ENCODE peak calls at places on chromosome 20, in nine cellular contexts. One of them, this sample, is unnamed.

GRCh38 chr20:33719277-33719988 is 677 bp downstream of the PXMP4 start:
- DNase-seq in brain microvascular endothelial cell: no peak
- DNase-seq in small intestine: peak
- DNase-seq in neuronal stem cell: no peak
- DNase-seq in bronchial epithelial cell: no peak
- DNase-seq in H7: peak
- DNase-seq in AG04450: no peak
- DNase-seq in foreskin fibroblast: peak
- DNase-seq in A549: no peak
- DNase-seq in this sample: no peak

GRCh38 chr20:58112017-58112781 is 116.3 kb downstream of the ANKRD60 start:
- DNase-seq in brain microvascular endothelial cell: peak
- DNase-seq in small intestine: no peak
- DNase-seq in neuronal stem cell: no peak
- DNase-seq in bronchial epithelial cell: peak
- DNase-seq in H7: no peak
- DNase-seq in AG04450: no peak
- DNase-seq in foreskin fibroblast: peak
- DNase-seq in A549: peak
- DNase-seq in this sample: no peak

GRCh38 chr20:50916934-50917333 is 14.3 kb downstream of the ADNP start:
- DNase-seq in brain microvascular endothelial cell: no peak
- DNase-seq in small intestine: no peak
- DNase-seq in neuronal stem cell: no peak
- DNase-seq in bronchial epithelial cell: no peak
- DNase-seq in H7: no peak
- DNase-seq in AG04450: no peak
- DNase-seq in foreskin fibroblast: peak
- DNase-seq in A549: no peak
- DNase-seq in this sample: no peak

GRCh38 chr20:48339147-48339985 is 488.4 kb downstream of the PREX1 start:
- DNase-seq in brain microvascular endothelial cell: peak
- DNase-seq in small intestine: no peak
- DNase-seq in neuronal stem cell: no peak
- DNase-seq in bronchial epithelial cell: no peak
- DNase-seq in H7: no peak
- DNase-seq in AG04450: peak
- DNase-seq in foreskin fibroblast: peak
- DNase-seq in A549: peak
- DNase-seq in this sample: no peak

GRCh38 chr20:5056801-5057599 is 55.7 kb upstream of the SLC23A2 start:
- DNase-seq in brain microvascular endothelial cell: peak
- DNase-seq in small intestine: peak
- DNase-seq in neuronal stem cell: no peak
- DNase-seq in bronchial epithelial cell: peak
- DNase-seq in H7: peak
- DNase-seq in AG04450: no peak
- DNase-seq in foreskin fibroblast: peak
- DNase-seq in A549: peak
- DNase-seq in this sample: peak

GRCh38 chr20:57298457-57298856 is 31.1 kb upstream of the SPO11 start:
- DNase-seq in brain microvascular endothelial cell: no peak
- DNase-seq in small intestine: no peak
- DNase-seq in neuronal stem cell: no peak
- DNase-seq in bronchial epithelial cell: no peak
- DNase-seq in H7: no peak
- DNase-seq in AG04450: no peak
- DNase-seq in foreskin fibroblast: no peak
- DNase-seq in A549: no peak
- DNase-seq in this sample: no peak

GRCh38 chr20:3316131-3316530 is 77.1 kb upstream of the SLC4A11 start:
- DNase-seq in brain microvascular endothelial cell: no peak
- DNase-seq in small intestine: no peak
- DNase-seq in neuronal stem cell: no peak
- DNase-seq in bronchial epithelial cell: no peak
- DNase-seq in H7: no peak
- DNase-seq in AG04450: no peak
- DNase-seq in foreskin fibroblast: no peak
- DNase-seq in A549: no peak
- DNase-seq in this sample: no peak

GRCh38 chr20:38880952-38881735 is 45.1 kb upstream of the FAM83D start:
- DNase-seq in brain microvascular endothelial cell: no peak
- DNase-seq in small intestine: no peak
- DNase-seq in neuronal stem cell: no peak
- DNase-seq in bronchial epithelial cell: no peak
- DNase-seq in H7: no peak
- DNase-seq in AG04450: no peak
- DNase-seq in foreskin fibroblast: no peak
- DNase-seq in A549: no peak
- DNase-seq in this sample: peak

GRCh38 chr20:10532351-10532750 is 97.2 kb downstream of the SLX4IP start:
- DNase-seq in brain microvascular endothelial cell: no peak
- DNase-seq in small intestine: no peak
- DNase-seq in neuronal stem cell: no peak
- DNase-seq in bronchial epithelial cell: no peak
- DNase-seq in H7: no peak
- DNase-seq in AG04450: no peak
- DNase-seq in foreskin fibroblast: no peak
- DNase-seq in A549: no peak
- DNase-seq in this sample: no peak

GRCh38 chr20:10539818-10540553 is 104.9 kb downstream of the SLX4IP start:
- DNase-seq in brain microvascular endothelial cell: no peak
- DNase-seq in small intestine: no peak
- DNase-seq in neuronal stem cell: no peak
- DNase-seq in bronchial epithelial cell: no peak
- DNase-seq in H7: no peak
- DNase-seq in AG04450: no peak
- DNase-seq in foreskin fibroblast: no peak
- DNase-seq in A549: no peak
- DNase-seq in this sample: no peak

GRCh38 chr20:10537850-10538480 is 102.9 kb downstream of the SLX4IP start:
- DNase-seq in brain microvascular endothelial cell: peak
- DNase-seq in small intestine: no peak
- DNase-seq in neuronal stem cell: no peak
- DNase-seq in bronchial epithelial cell: peak
- DNase-seq in H7: no peak
- DNase-seq in AG04450: no peak
- DNase-seq in foreskin fibroblast: peak
- DNase-seq in A549: no peak
- DNase-seq in this sample: no peak

GRCh38 chr20:10538768-10539167 is 103.7 kb downstream of the SLX4IP start:
- DNase-seq in brain microvascular endothelial cell: no peak
- DNase-seq in small intestine: no peak
- DNase-seq in neuronal stem cell: no peak
- DNase-seq in bronchial epithelial cell: no peak
- DNase-seq in H7: no peak
- DNase-seq in AG04450: no peak
- DNase-seq in foreskin fibroblast: no peak
- DNase-seq in A549: no peak
- DNase-seq in this sample: no peak

DNA sequence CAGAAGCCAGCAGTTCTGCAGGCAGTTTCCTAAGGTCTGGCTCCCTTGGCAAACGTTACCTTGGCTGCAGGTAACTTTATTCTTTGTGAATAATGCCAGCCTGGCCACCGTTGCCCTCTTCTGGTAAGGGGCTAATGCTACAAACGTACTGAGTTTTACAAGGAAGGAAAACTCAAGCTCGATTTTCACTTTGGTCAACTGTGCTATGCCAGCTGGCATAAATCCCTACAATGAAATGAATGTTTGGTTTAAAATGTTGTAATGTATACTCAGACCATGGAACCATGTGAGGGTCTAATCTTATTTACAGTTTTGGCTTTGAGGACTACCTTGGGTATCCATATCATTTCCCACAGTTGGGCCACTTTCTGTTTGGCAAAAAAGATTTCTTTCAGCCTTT is 101.4 kb downstream of the SLX4IP start:
- DNase-seq in brain microvascular endothelial cell: no peak
- DNase-seq in small intestine: peak
- DNase-seq in neuronal stem cell: no peak
- DNase-seq in bronchial epithelial cell: peak
- DNase-seq in H7: no peak
- DNase-seq in AG04450: no peak
- DNase-seq in foreskin fibroblast: peak
- DNase-seq in A549: no peak
- DNase-seq in this sample: peak
- H3K4me3 ChIP-seq in brain microvascular endothelial cell: no peak
- H3K4me3 ChIP-seq in small intestine: no peak
- H3K4me3 ChIP-seq in neuronal stem cell: no peak
- H3K4me3 ChIP-seq in bronchial epithelial cell: no peak
- H3K4me3 ChIP-seq in H7: no peak
- H3K4me3 ChIP-seq in AG04450: no peak
- H3K4me3 ChIP-seq in foreskin fibroblast: no peak
- H3K4me3 ChIP-seq in A549: no peak
- H3K4me3 ChIP-seq in this sample: no peak

GRCh38 chr20:25867776-25868649 is 171.4 kb upstream of the ZNF337 start:
- DNase-seq in brain microvascular endothelial cell: peak
- DNase-seq in small intestine: peak
- DNase-seq in neuronal stem cell: no peak
- DNase-seq in bronchial epithelial cell: peak
- DNase-seq in H7: peak
- DNase-seq in AG04450: no peak
- DNase-seq in foreskin fibroblast: peak
- DNase-seq in A549: peak
- DNase-seq in this sample: peak

GRCh38 chr20:25864986-25865714 is 168.5 kb upstream of the ZNF337 start:
- DNase-seq in brain microvascular endothelial cell: no peak
- DNase-seq in small intestine: no peak
- DNase-seq in neuronal stem cell: no peak
- DNase-seq in bronchial epithelial cell: no peak
- DNase-seq in H7: no peak
- DNase-seq in AG04450: no peak
- DNase-seq in foreskin fibroblast: no peak
- DNase-seq in A549: no peak
- DNase-seq in this sample: no peak

GRCh38 chr20:25863536-25864325 is 167.1 kb upstream of the ZNF337 start:
- DNase-seq in brain microvascular endothelial cell: no peak
- DNase-seq in small intestine: no peak
- DNase-seq in neuronal stem cell: no peak
- DNase-seq in bronchial epithelial cell: peak
- DNase-seq in H7: peak
- DNase-seq in AG04450: no peak
- DNase-seq in foreskin fibroblast: peak
- DNase-seq in A549: no peak
- DNase-seq in this sample: no peak

GRCh38 chr20:25864326-25864970 is 167.8 kb upstream of the ZNF337 start:
- DNase-seq in brain microvascular endothelial cell: no peak
- DNase-seq in small intestine: no peak
- DNase-seq in neuronal stem cell: no peak
- DNase-seq in bronchial epithelial cell: no peak
- DNase-seq in H7: peak
- DNase-seq in AG04450: no peak
- DNase-seq in foreskin fibroblast: no peak
- DNase-seq in A549: no peak
- DNase-seq in this sample: no peak

DNA sequence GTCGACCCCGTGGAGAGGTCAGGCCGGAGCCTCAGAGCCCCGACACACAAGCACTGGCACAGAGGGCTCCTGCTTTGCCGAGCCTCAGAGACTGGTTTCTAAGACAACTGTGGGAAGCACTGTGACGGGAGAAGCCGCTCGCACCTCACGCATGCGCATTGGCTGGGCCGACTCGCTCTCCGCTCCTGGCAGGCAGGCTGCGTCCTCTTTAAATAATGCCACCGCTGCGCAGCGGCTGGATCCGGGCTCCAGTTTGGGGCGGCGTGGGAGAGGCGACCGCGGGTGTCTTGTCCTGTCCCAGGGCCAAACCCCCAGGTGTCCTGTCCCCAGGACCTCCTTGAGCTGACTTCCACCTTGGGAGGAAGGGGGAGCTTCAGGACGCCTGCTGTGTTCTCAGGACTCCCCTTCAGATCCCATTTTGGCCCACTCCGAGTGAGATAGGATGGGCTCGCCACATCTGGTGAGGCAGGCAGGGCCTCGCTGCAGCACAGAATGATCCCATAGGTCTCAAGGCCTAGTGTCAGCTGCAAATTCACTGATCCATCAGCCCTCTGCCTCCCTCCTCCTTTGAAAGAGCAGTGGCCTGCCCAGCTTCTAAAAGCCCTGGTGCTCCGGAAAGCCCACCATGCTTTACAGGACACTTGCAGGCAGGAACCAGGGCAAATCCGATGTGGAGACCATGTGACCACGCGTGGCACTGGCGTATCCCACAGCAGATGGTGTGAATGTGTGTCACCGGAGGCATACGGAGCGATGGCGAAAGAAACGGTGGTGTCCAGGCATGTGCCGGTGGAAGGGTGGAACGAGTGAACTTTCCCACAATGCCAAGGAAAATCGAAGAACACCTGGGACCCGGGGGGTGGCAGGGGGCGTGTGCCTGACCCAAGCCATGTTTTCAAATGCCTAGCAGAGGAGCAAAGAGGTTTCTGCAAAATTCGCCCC is 169.3 kb upstream of the ZNF337 start:
- DNase-seq in brain microvascular endothelial cell: peak
- DNase-seq in small intestine: peak
- DNase-seq in neuronal stem cell: peak
- DNase-seq in bronchial epithelial cell: peak
- DNase-seq in H7: peak
- DNase-seq in AG04450: no peak
- DNase-seq in foreskin fibroblast: peak
- DNase-seq in A549: peak
- DNase-seq in this sample: peak
- H3K4me3 ChIP-seq in brain microvascular endothelial cell: peak
- H3K4me3 ChIP-seq in small intestine: no peak
- H3K4me3 ChIP-seq in neuronal stem cell: peak
- H3K4me3 ChIP-seq in bronchial epithelial cell: peak
- H3K4me3 ChIP-seq in H7: peak
- H3K4me3 ChIP-seq in AG04450: peak
- H3K4me3 ChIP-seq in foreskin fibroblast: peak
- H3K4me3 ChIP-seq in A549: peak
- H3K4me3 ChIP-seq in this sample: peak

GRCh38 chr20:35598899-35599775 is 16.5 kb upstream of the SPAG4 start:
- DNase-seq in brain microvascular endothelial cell: no peak
- DNase-seq in small intestine: peak
- DNase-seq in neuronal stem cell: no peak
- DNase-seq in bronchial epithelial cell: no peak
- DNase-seq in H7: peak
- DNase-seq in AG04450: no peak
- DNase-seq in foreskin fibroblast: no peak
- DNase-seq in A549: no peak
- DNase-seq in this sample: peak

GRCh38 chr20:35600176-35600995 is 15.2 kb upstream of the SPAG4 start:
- DNase-seq in brain microvascular endothelial cell: no peak
- DNase-seq in small intestine: no peak
- DNase-seq in neuronal stem cell: no peak
- DNase-seq in bronchial epithelial cell: no peak
- DNase-seq in H7: peak
- DNase-seq in AG04450: no peak
- DNase-seq in foreskin fibroblast: no peak
- DNase-seq in A549: no peak
- DNase-seq in this sample: no peak

GRCh38 chr20:35597186-35597585 is 18.4 kb upstream of the SPAG4 start:
- DNase-seq in brain microvascular endothelial cell: no peak
- DNase-seq in small intestine: no peak
- DNase-seq in neuronal stem cell: no peak
- DNase-seq in bronchial epithelial cell: no peak
- DNase-seq in H7: no peak
- DNase-seq in AG04450: no peak
- DNase-seq in foreskin fibroblast: no peak
- DNase-seq in A549: no peak
- DNase-seq in this sample: no peak

GRCh38 chr20:35599776-35600120 is 15.9 kb upstream of the SPAG4 start:
- DNase-seq in brain microvascular endothelial cell: no peak
- DNase-seq in small intestine: no peak
- DNase-seq in neuronal stem cell: no peak
- DNase-seq in bronchial epithelial cell: no peak
- DNase-seq in H7: no peak
- DNase-seq in AG04450: no peak
- DNase-seq in foreskin fibroblast: no peak
- DNase-seq in A549: no peak
- DNase-seq in this sample: no peak

GRCh38 chr20:35598476-35598875 is 17.2 kb upstream of the SPAG4 start:
- DNase-seq in brain microvascular endothelial cell: no peak
- DNase-seq in small intestine: no peak
- DNase-seq in neuronal stem cell: no peak
- DNase-seq in bronchial epithelial cell: no peak
- DNase-seq in H7: no peak
- DNase-seq in AG04450: no peak
- DNase-seq in foreskin fibroblast: no peak
- DNase-seq in A549: no peak
- DNase-seq in this sample: no peak
- H3K4me3 ChIP-seq in brain microvascular endothelial cell: no peak
- H3K4me3 ChIP-seq in small intestine: no peak
- H3K4me3 ChIP-seq in neuronal stem cell: no peak
- H3K4me3 ChIP-seq in bronchial epithelial cell: no peak
- H3K4me3 ChIP-seq in H7: no peak
- H3K4me3 ChIP-seq in AG04450: no peak
- H3K4me3 ChIP-seq in foreskin fibroblast: no peak
- H3K4me3 ChIP-seq in A549: no peak
- H3K4me3 ChIP-seq in this sample: no peak

GRCh38 chr20:53220482-53221307 is 248.5 kb downstream of the TSHZ2 start:
- DNase-seq in brain microvascular endothelial cell: no peak
- DNase-seq in small intestine: no peak
- DNase-seq in neuronal stem cell: no peak
- DNase-seq in bronchial epithelial cell: no peak
- DNase-seq in H7: no peak
- DNase-seq in AG04450: no peak
- DNase-seq in foreskin fibroblast: no peak
- DNase-seq in A549: no peak
- DNase-seq in this sample: no peak

GRCh38 chr20:53214392-53214791 is 242.2 kb downstream of the TSHZ2 start:
- DNase-seq in brain microvascular endothelial cell: no peak
- DNase-seq in small intestine: no peak
- DNase-seq in neuronal stem cell: no peak
- DNase-seq in bronchial epithelial cell: no peak
- DNase-seq in H7: no peak
- DNase-seq in AG04450: no peak
- DNase-seq in foreskin fibroblast: no peak
- DNase-seq in A549: no peak
- DNase-seq in this sample: no peak

GRCh38 chr20:53215166-53215565 is 243.0 kb downstream of the TSHZ2 start:
- DNase-seq in brain microvascular endothelial cell: no peak
- DNase-seq in small intestine: peak
- DNase-seq in neuronal stem cell: no peak
- DNase-seq in bronchial epithelial cell: no peak
- DNase-seq in H7: no peak
- DNase-seq in AG04450: no peak
- DNase-seq in foreskin fibroblast: no peak
- DNase-seq in A549: no peak
- DNase-seq in this sample: no peak

GRCh38 chr20:53216856-53217576 is 244.9 kb downstream of the TSHZ2 start:
- DNase-seq in brain microvascular endothelial cell: peak
- DNase-seq in small intestine: peak
- DNase-seq in neuronal stem cell: peak
- DNase-seq in bronchial epithelial cell: peak
- DNase-seq in H7: peak
- DNase-seq in AG04450: no peak
- DNase-seq in foreskin fibroblast: peak
- DNase-seq in A549: peak
- DNase-seq in this sample: peak

DNA sequence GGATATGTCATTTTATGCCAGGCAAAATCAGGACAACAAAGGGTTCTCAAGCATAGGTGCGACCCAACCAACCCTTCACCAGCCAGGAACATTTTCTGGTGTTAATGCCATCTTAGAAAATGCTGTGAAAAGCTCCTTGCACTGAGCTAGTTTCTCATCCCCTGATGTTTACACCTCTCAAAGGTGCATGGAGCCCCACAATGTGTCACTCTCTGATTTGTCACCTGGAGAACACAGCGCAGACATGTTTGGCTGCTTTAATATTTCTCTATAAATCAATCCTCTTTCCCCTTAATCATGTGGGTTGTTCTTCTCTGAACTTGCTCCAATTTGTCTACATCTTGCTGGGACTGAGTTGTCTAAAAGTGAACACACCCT is 244.3 kb downstream of the TSHZ2 start:
- DNase-seq in brain microvascular endothelial cell: no peak
- DNase-seq in small intestine: no peak
- DNase-seq in neuronal stem cell: no peak
- DNase-seq in bronchial epithelial cell: no peak
- DNase-seq in H7: no peak
- DNase-seq in AG04450: no peak
- DNase-seq in foreskin fibroblast: no peak
- DNase-seq in A549: no peak
- DNase-seq in this sample: no peak
- H3K4me3 ChIP-seq in brain microvascular endothelial cell: no peak
- H3K4me3 ChIP-seq in small intestine: no peak
- H3K4me3 ChIP-seq in neuronal stem cell: no peak
- H3K4me3 ChIP-seq in bronchial epithelial cell: no peak
- H3K4me3 ChIP-seq in H7: no peak
- H3K4me3 ChIP-seq in AG04450: no peak
- H3K4me3 ChIP-seq in foreskin fibroblast: no peak
- H3K4me3 ChIP-seq in A549: no peak
- H3K4me3 ChIP-seq in this sample: no peak